ENCODE peak calls at places on chromosome 12, in ten cellular contexts. M, F, J, G, X, I, E, V, C and O are unnamed samples.
A peak's percentile ranks its signal among the peaks of the same experiment; 100 is the strongest.

GRCh38 chr12:131583085-131583712 is 127.7 kb upstream of the SFSWAP start:
- DNase-seq in M (no peak), F (no peak), J (no peak), G (no peak), X (no peak), I (no peak), E (no peak), V (no peak), C (no peak), O (no peak)

GRCh38 chr12:64390275-64390851 is at the start of gene C12orf56:
- DNase-seq in M (no peak), F (no peak), J (no peak), G (peak; percentile 13), X (peak; percentile 32), I (no peak), E (no peak), V (no peak), C (no peak), O (no peak)

GRCh38 chr12:48979602-48980388 is 1.7 kb downstream of the WNT1 start:
- DNase-seq in M (no peak), F (no peak), J (no peak), G (no peak), X (no peak), I (no peak), E (no peak), V (no peak), C (no peak), O (no peak)

GRCh38 chr12:104345234-104346066 is 41.9 kb downstream of the EID3 start:
- DNase-seq in M (no peak), F (no peak), J (no peak), G (no peak), X (no peak), I (no peak), E (no peak), V (no peak), C (no peak), O (no peak)

GRCh38 chr12:95204141-95204866 is 13.0 kb downstream of the FGD6 start:
- DNase-seq in M (peak; percentile 95), F (no peak), J (no peak), G (peak; percentile 92), X (no peak), I (no peak), E (no peak), V (peak; percentile 73), C (peak; percentile 93), O (no peak)

GRCh38 chr12:112167728-112168525 is 42.6 kb downstream of the TRAFD1 start:
- DNase-seq in M (no peak), F (no peak), J (no peak), G (no peak), X (no peak), I (no peak), E (no peak), V (no peak), C (no peak), O (no peak)

GRCh38 chr12:107236824-107237467 is 143.6 kb upstream of the CRY1 start:
- DNase-seq in M (no peak), F (no peak), J (no peak), G (no peak), X (no peak), I (no peak), E (no peak), V (peak; percentile 34), C (no peak), O (no peak)

GRCh38 chr12:24696800-24697199 is 252.1 kb downstream of the BCAT1 start:
- DNase-seq in M (no peak), F (no peak), J (no peak), G (no peak), X (no peak), I (no peak), E (no peak), V (no peak), C (no peak), O (no peak)

GRCh38 chr12:67498981-67499380 is 149.6 kb upstream of the DYRK2 start:
- DNase-seq in M (no peak), F (no peak), J (no peak), G (no peak), X (no peak), I (no peak), E (no peak), V (no peak), C (no peak), O (no peak)

GRCh38 chr12:46219892-46220655 is 48.8 kb downstream of the SLC38A1 start:
- DNase-seq in M (peak; percentile 53), F (no peak), J (no peak), G (peak; percentile 81), X (no peak), I (no peak), E (peak; percentile 56), V (peak; percentile 90), C (peak; percentile 12), O (no peak)

GRCh38 chr12:90938451-90938850 is 16.5 kb downstream of the CCER1 start:
- DNase-seq in M (peak; percentile 58), F (no peak), J (no peak), G (peak; percentile 65), X (no peak), I (no peak), E (no peak), V (no peak), C (peak; percentile 20), O (no peak)

GRCh38 chr12:29072631-29073030 is 76.4 kb upstream of the FAR2 start:
- DNase-seq in M (no peak), F (no peak), J (no peak), G (no peak), X (no peak), I (no peak), E (no peak), V (no peak), C (no peak), O (no peak)

GRCh38 chr12:70721216-70721615 is 84.0 kb upstream of the PTPRB start:
- DNase-seq in M (no peak), F (no peak), J (no peak), G (no peak), X (no peak), I (no peak), E (no peak), V (no peak), C (no peak), O (no peak)

GRCh38 chr12:32032205-32032810 is 73.1 kb downstream of the RESF1 start:
- DNase-seq in M (no peak), F (peak; percentile 30), J (no peak), G (peak; percentile 15), X (peak; percentile 3), I (no peak), E (no peak), V (no peak), C (no peak), O (no peak)

GRCh38 chr12:25935355-25936144 is 22.9 kb upstream of the RASSF8 start:
- DNase-seq in M (no peak), F (no peak), J (no peak), G (peak; percentile 38), X (no peak), I (no peak), E (no peak), V (no peak), C (no peak), O (no peak)

GRCh38 chr12:7859552-7859951 is 13.2 kb downstream of the SLC2A14 start:
- DNase-seq in M (peak; percentile 1), F (no peak), J (no peak), G (no peak), X (no peak), I (no peak), E (no peak), V (peak; percentile 74), C (no peak), O (no peak)

GRCh38 chr12:51822956-51823355 is 25.6 kb downstream of the FIGNL2 start:
- DNase-seq in M (no peak), F (no peak), J (no peak), G (no peak), X (no peak), I (no peak), E (no peak), V (no peak), C (no peak), O (no peak)

GRCh38 chr12:65308601-65309071 is 30.2 kb downstream of the MSRB3 start:
- DNase-seq in M (no peak), F (no peak), J (no peak), G (peak; percentile 50), X (no peak), I (no peak), E (no peak), V (no peak), C (no peak), O (no peak)

GRCh38 chr12:117090816-117091711 is 8.2 kb downstream of the TESC start:
- DNase-seq in M (peak; percentile 91), F (no peak), J (no peak), G (no peak), X (no peak), I (no peak), E (no peak), V (no peak), C (peak; percentile 39), O (no peak)

GRCh38 chr12:33486058-33486457 is 46.4 kb upstream of the SYT10 start:
- DNase-seq in M (peak; percentile 84), F (no peak), J (no peak), G (no peak), X (no peak), I (no peak), E (no peak), V (no peak), C (peak; percentile 63), O (no peak)

GRCh38 chr12:16350682-16351081 is 3.2 kb downstream of the MGST1 start:
- DNase-seq in M (peak; percentile 51), F (no peak), J (no peak), G (peak; percentile 95), X (no peak), I (no peak), E (no peak), V (peak; percentile 83), C (peak; percentile 87), O (no peak)

GRCh38 chr12:49227701-49228100 is 37.2 kb upstream of the TUBA1C start:
- DNase-seq in M (no peak), F (no peak), J (no peak), G (no peak), X (peak; percentile 68), I (no peak), E (no peak), V (no peak), C (no peak), O (no peak)

GRCh38 chr12:119669744-119670472 is 2.0 kb downstream of the PRKAB1 start:
- DNase-seq in M (peak; percentile 79), F (no peak), J (no peak), G (no peak), X (no peak), I (no peak), E (no peak), V (no peak), C (peak; percentile 15), O (no peak)

GRCh38 chr12:43277630-43278267 is 274.3 kb downstream of the ADAMTS20 start:
- DNase-seq in M (peak; percentile 68), F (no peak), J (no peak), G (peak; percentile 55), X (no peak), I (no peak), E (no peak), V (no peak), C (no peak), O (no peak)

GRCh38 chr12:4979737-4980136 is 63.9 kb upstream of the KCNA5 start:
- DNase-seq in M (no peak), F (no peak), J (no peak), G (no peak), X (no peak), I (no peak), E (no peak), V (no peak), C (no peak), O (no peak)

GRCh38 chr12:108063192-108063591 is 65.9 kb upstream of the WSCD2 start:
- DNase-seq in M (peak; percentile 15), F (peak; percentile 23), J (no peak), G (peak; percentile 8), X (peak; percentile 9), I (no peak), E (no peak), V (no peak), C (no peak), O (no peak)

GRCh38 chr12:2256453-2256852 is 203.7 kb downstream of the CACNA1C start:
- DNase-seq in M (no peak), F (no peak), J (no peak), G (peak; percentile 70), X (no peak), I (no peak), E (no peak), V (no peak), C (no peak), O (no peak)

GRCh38 chr12:31773867-31774266 is 45.0 kb upstream of the AMN1 start:
- DNase-seq in M (no peak), F (no peak), J (no peak), G (peak; percentile 35), X (no peak), I (no peak), E (no peak), V (no peak), C (no peak), O (peak; percentile 14)